ENCODE peak calls at places on chromosomes 12 and 14, in six cellular contexts. E is cardiac muscle cell, T is H9, Z is astrocyte, L is BJ, N is fibroblast of lung. A is an unnamed sample.

GRCh38 chr12:122473543-122474323 is 27.0 kb downstream of the ZCCHC8 start:
- DNase-seq in E (peak; percentile 48), T (no peak), Z (peak; percentile 64), L (no peak), N (peak; percentile 72), A (peak; percentile 53)

GRCh38 chr12:75658826-75659823 is 147.7 kb upstream of the KRR1 start:
- DNase-seq in E (peak; percentile 80), T (no peak), Z (peak; percentile 93), L (peak; percentile 35), N (peak; percentile 92), A (peak; percentile 90)

GRCh38 chr14:32246751-32247150 is 43.7 kb upstream of the RNU6-8 start:
- DNase-seq in E (no peak), T (no peak), Z (no peak), L (no peak), N (no peak), A (no peak)

GRCh38 chr14:63562414-63562813 is 19.2 kb upstream of the PPP2R5E start:
- DNase-seq in E (peak; percentile 57), T (no peak), Z (no peak), L (no peak), N (peak; percentile 25), A (peak; percentile 50)

GRCh38 chr14:74712499-74713394 is at the start of the genes AREL1 and FCF1:
- DNase-seq in E (peak; percentile 93), T (peak; percentile 87), Z (peak; percentile 86), L (peak; percentile 39), N (peak; percentile 91), A (peak; percentile 84)

GRCh38 chr14:77883479-77884238 is 83.8 kb downstream of the ADCK1 start:
- DNase-seq in E (no peak), T (no peak), Z (no peak), L (no peak), N (no peak), A (no peak)

GRCh38 chr12:6532927-6533652 is 1.2 kb upstream of the GAPDH start:
- DNase-seq in E (peak; percentile 66), T (peak; percentile 91), Z (peak; percentile 51), L (no peak), N (peak; percentile 70), A (peak; percentile 72)

GRCh38 chr12:100953217-100953616 is 158.6 kb downstream of the ANO4 start:
- DNase-seq in E (peak; percentile 6), T (no peak), Z (peak; percentile 71), L (no peak), N (peak; percentile 80), A (peak; percentile 18)

GRCh38 chr12:114913871-114914801 is 230.2 kb upstream of the TBX3 start:
- DNase-seq in E (no peak), T (no peak), Z (peak; percentile 57), L (peak; percentile 75), N (peak; percentile 63), A (peak; percentile 19)

GRCh38 chr14:47846008-47846407 is 170.6 kb upstream of the MDGA2 start:
- DNase-seq in E (no peak), T (no peak), Z (no peak), L (no peak), N (no peak), A (no peak)

GRCh38 chr14:74909911-74910310 is 13.1 kb downstream of the RPS6KL1 start:
- DNase-seq in E (no peak), T (no peak), Z (no peak), L (no peak), N (no peak), A (no peak)

GRCh38 chr12:25388216-25388615 is 137.5 kb upstream of the KRAS start:
- DNase-seq in E (no peak), T (no peak), Z (peak; percentile 68), L (no peak), N (peak; percentile 70), A (no peak)

GRCh38 chr12:42267408-42268190 is 29.6 kb upstream of the YAF2 start:
- DNase-seq in E (no peak), T (no peak), Z (no peak), L (no peak), N (no peak), A (no peak)

GRCh38 chr12:131388164-131388795 is 322.6 kb upstream of the SFSWAP start:
- DNase-seq in E (no peak), T (no peak), Z (no peak), L (no peak), N (no peak), A (no peak)

GRCh38 chr14:62655161-62655560 is 390.1 kb downstream of the KCNH5 start:
- DNase-seq in E (no peak), T (no peak), Z (peak; percentile 10), L (no peak), N (peak; percentile 14), A (no peak)

GRCh38 chr12:11753151-11753501 is 103.7 kb downstream of the ETV6 start:
- DNase-seq in E (no peak), T (peak; percentile 71), Z (no peak), L (no peak), N (no peak), A (no peak)

GRCh38 chr14:36443374-36443773 is 76.7 kb downstream of the NKX2-1 start:
- DNase-seq in E (no peak), T (no peak), Z (no peak), L (no peak), N (no peak), A (no peak)

GRCh38 chr12:80040075-80040738 is 59.1 kb upstream of the OTOGL start:
- DNase-seq in E (peak; percentile 48), T (no peak), Z (peak; percentile 90), L (no peak), N (peak; percentile 92), A (peak; percentile 9)

GRCh38 chr12:131913666-131914065 is 15.4 kb upstream of the PUS1 start:
- DNase-seq in E (no peak), T (no peak), Z (no peak), L (no peak), N (no peak), A (no peak)

GRCh38 chr12:113222730-113223531 is 1.7 kb downstream of the TPCN1 start:
- DNase-seq in E (peak; percentile 93), T (no peak), Z (peak; percentile 80), L (peak; percentile 58), N (peak; percentile 85), A (peak; percentile 78)

GRCh38 chr12:55743131-55743921 is 404 bp downstream of the GDF11 start:
- DNase-seq in E (peak; percentile 76), T (peak; percentile 81), Z (peak; percentile 47), L (no peak), N (peak; percentile 70), A (peak; percentile 39)

GRCh38 chr12:111823891-111824290 is 18.1 kb upstream of the MAPKAPK5 start:
- DNase-seq in E (no peak), T (no peak), Z (no peak), L (no peak), N (no peak), A (no peak)

GRCh38 chr14:67503331-67503730 is 14.8 kb upstream of the TMEM229B start:
- DNase-seq in E (no peak), T (no peak), Z (no peak), L (no peak), N (no peak), A (no peak)

GRCh38 chr12:10590976-10591375 is 22.4 kb downstream of the MAGOHB start:
- DNase-seq in E (no peak), T (no peak), Z (no peak), L (no peak), N (no peak), A (no peak)

GRCh38 chr14:89399594-89400068 is 17.4 kb downstream of the FOXN3 start:
- DNase-seq in E (peak; percentile 92), T (peak; percentile 72), Z (peak; percentile 86), L (peak; percentile 50), N (peak; percentile 89), A (peak; percentile 35)

GRCh38 chr12:25364529-25365339 is 114.0 kb upstream of the KRAS start:
- DNase-seq in E (no peak), T (no peak), Z (no peak), L (no peak), N (no peak), A (no peak)

GRCh38 chr14:51744372-51745150 is 92.9 kb downstream of the FRMD6 start:
- DNase-seq in E (no peak), T (no peak), Z (no peak), L (no peak), N (no peak), A (no peak)

GRCh38 chr14:51750542-51750941 is 98.8 kb downstream of the FRMD6 start:
- DNase-seq in E (no peak), T (peak; percentile 66), Z (no peak), L (no peak), N (no peak), A (no peak)
- TF ChIP-seq CTCF in E (no peak), T (peak; percentile 56), Z (no peak), L (no peak), N (no peak), A (no peak)

GRCh38 chr14:53967606-53968005 is 11.0 kb upstream of the BMP4 start:
- DNase-seq in E (peak; percentile 23), T (no peak), Z (no peak), L (no peak), N (no peak), A (no peak)

GRCh38 chr14:53964249-53964648 is 7.6 kb upstream of the BMP4 start:
- DNase-seq in E (no peak), T (no peak), Z (peak; percentile 67), L (no peak), N (peak; percentile 80), A (no peak)

GRCh38 chr14:53963491-53964227 is 7.0 kb upstream of the BMP4 start:
- DNase-seq in E (peak; percentile 50), T (peak; percentile 47), Z (peak; percentile 31), L (no peak), N (peak; percentile 53), A (peak; percentile 45)

GRCh38 chr14:53957739-53958138 is 1.1 kb upstream of the BMP4 start:
- DNase-seq in E (no peak), T (no peak), Z (no peak), L (no peak), N (no peak), A (no peak)

GRCh38 chr14:53962954-53963490 is 6.4 kb upstream of the BMP4 start:
- DNase-seq in E (no peak), T (no peak), Z (no peak), L (no peak), N (no peak), A (no peak)
- H3K27me3 ChIP-seq in E (peaks cover 54% of the 10 kb centered on the region), T (peaks cover 22% of the 10 kb centered on the region), Z (peaks cover 24% of the 10 kb centered on the region), L (peaks cover 9% of the 10 kb centered on the region), N (peaks cover 17% of the 10 kb centered on the region), A (peaks cover 12% of the 10 kb centered on the region)

GRCh38 chr12:117470804-117471203 is 109.4 kb upstream of the NOS1 start:
- DNase-seq in E (no peak), T (no peak), Z (no peak), L (no peak), N (no peak), A (no peak)
- TF ChIP-seq CTCF in E (no peak), T (peak; percentile 82), Z (peak; percentile 21), L (peak; percentile 33), N (peak; percentile 35), A (no peak)

GRCh38 chr14:61342941-61343340 is 21.6 kb downstream of the PRKCH start:
- DNase-seq in E (no peak), T (no peak), Z (no peak), L (no peak), N (no peak), A (peak; percentile 15)

GRCh38 chr14:61343991-61344405 is 22.6 kb downstream of the PRKCH start:
- DNase-seq in E (no peak), T (no peak), Z (no peak), L (no peak), N (no peak), A (no peak)

GRCh38 chr14:61343471-61343870 is 22.1 kb downstream of the PRKCH start:
- DNase-seq in E (peak; percentile 34), T (no peak), Z (no peak), L (no peak), N (no peak), A (peak; percentile 68)

GRCh38 chr14:61342486-61342885 is 21.1 kb downstream of the PRKCH start:
- DNase-seq in E (no peak), T (no peak), Z (no peak), L (no peak), N (no peak), A (no peak)

GRCh38 chr14:61341275-61342210 is 20.2 kb downstream of the PRKCH start:
- DNase-seq in E (no peak), T (no peak), Z (no peak), L (no peak), N (no peak), A (peak; percentile 65)
- H3K27me3 ChIP-seq in E (no peaks in the 10 kb centered on the region), T (no peaks in the 10 kb centered on the region), Z (no peaks in the 10 kb centered on the region), L (no peaks in the 10 kb centered on the region), N (no peaks in the 10 kb centered on the region), A (no peaks in the 10 kb centered on the region)